ENCODE peak calls at places on chromosomes 4 and X, in four cellular contexts. S is AG08395; L is activated CD8-positive, alpha-beta T cell treated with anti-CD3 and anti-CD28 coated beads, Interleukin-2, amount 10 ng/mL, durations not matched to agents 7 days and 5 days; U is NCI-H1417 treated with DMSO at 0.1 percent for 48 hours. M is an unnamed sample.

GRCh38 chr4:145075742-145076472 is 22.1 kb downstream of the ANAPC10 start:
- DNase-seq in S (no peak), L (peak; percentile 30), U (no peak), M (no peak)

GRCh38 chr4:107153228-107153627 is 117.1 kb upstream of the DKK2 start:
- DNase-seq in S (peak; percentile 2), L (no peak), U (no peak), M (peak; percentile 12)

GRCh38 chrX:129641941-129642340 is 12.8 kb downstream of the APLN start:
- DNase-seq in S (no peak), L (no peak), U (no peak), M (no peak)

GRCh38 chr4:13207224-13207623 is 276.9 kb downstream of the RAB28 start:
- DNase-seq in S (no peak), L (no peak), U (no peak), M (no peak)

GRCh38 chr4:121269001-121269400 is 104.9 kb upstream of the TNIP3 start:
- DNase-seq in S (no peak), L (no peak), U (no peak), M (no peak)

GRCh38 chrX:74009041-74009440 is 294.9 kb upstream of the ZCCHC13 start:
- DNase-seq in S (no peak), L (no peak), U (no peak), M (no peak)

GRCh38 chr4:43457866-43458265 is 565.4 kb downstream of the GRXCR1 start:
- DNase-seq in S (no peak), L (no peak), U (no peak), M (no peak)

GRCh38 chrX:134670241-134670811 is 12.1 kb upstream of the PLAC1 start:
- DNase-seq in S (peak; percentile 76), L (no peak), U (no peak), M (peak; percentile 47)

GRCh38 chr4:15563871-15564270 is 91.3 kb downstream of the FBXL5 start:
- DNase-seq in S (no peak), L (no peak), U (no peak), M (no peak)

GRCh38 chr4:186725422-186726149 is 1.9 kb upstream of the FAT1 start:
- DNase-seq in S (peak; percentile 81), L (no peak), U (no peak), M (peak; percentile 85)